ENCODE peak calls at places on chromosomes 4 and X, in seven cellular contexts. Q, M, E, C, J, N and A are unnamed samples.

GRCh38 chrX:15749642-15750610 is 11.9 kb downstream of the CA5B start:
- DNase-seq in Q (peak; percentile 53), M (no peak), E (peak; percentile 31), C (no peak), J (no peak), N (no peak), A (no peak)

GRCh38 chrX:50161143-50161542 is 39.7 kb downstream of the AKAP4 start:
- DNase-seq in Q (no peak), M (no peak), E (no peak), C (no peak), J (no peak), N (no peak), A (no peak)

GRCh38 chrX:22652596-22652995 is 347.2 kb upstream of the DDX53 start:
- DNase-seq in Q (no peak), M (peak; percentile 11), E (no peak), C (no peak), J (no peak), N (no peak), A (no peak)

GRCh38 chr4:90982787-90983186 is 855.6 kb downstream of the CCSER1 start:
- DNase-seq in Q (no peak), M (no peak), E (no peak), C (no peak), J (no peak), N (no peak), A (no peak)

GRCh38 chrX:41688835-41689234 is at the start of gene GPR34:
- DNase-seq in Q (peak; percentile 18), M (no peak), E (peak; percentile 32), C (no peak), J (no peak), N (no peak), A (no peak)

GRCh38 chr4:212438-213174 is 88.3 kb downstream of the ZNF718 start:
- DNase-seq in Q (no peak), M (peak; percentile 90), E (no peak), C (no peak), J (no peak), N (no peak), A (no peak)

GRCh38 chr4:158122501-158122900 is 50.3 kb downstream of the GASK1B start:
- DNase-seq in Q (no peak), M (no peak), E (no peak), C (no peak), J (no peak), N (no peak), A (no peak)

GRCh38 chrX:85619962-85620361 is 240.5 kb upstream of the POF1B start:
- DNase-seq in Q (no peak), M (no peak), E (no peak), C (no peak), J (no peak), N (no peak), A (no peak)

GRCh38 chrX:132505116-132505515 is 16.3 kb upstream of the MBNL3 start:
- DNase-seq in Q (no peak), M (no peak), E (no peak), C (no peak), J (no peak), N (no peak), A (no peak)

GRCh38 chr4:81527115-81527514 is 55.4 kb upstream of the RASGEF1B start:
- DNase-seq in Q (no peak), M (no peak), E (no peak), C (no peak), J (no peak), N (no peak), A (no peak)

GRCh38 chrX:136880003-136880451 is 498 bp downstream of the RBMX start:
- DNase-seq in Q (peak; percentile 53), M (peak; percentile 14), E (peak; percentile 22), C (peak; percentile 19), J (peak; percentile 70), N (peak; percentile 0), A (peak; percentile 45)

GRCh38 chr4:37970702-37971101 is 10.5 kb downstream of the PTTG2 start:
- DNase-seq in Q (peak; percentile 31), M (no peak), E (peak; percentile 58), C (peak; percentile 36), J (peak; percentile 69), N (peak; percentile 58), A (peak; percentile 47)

GRCh38 chrX:53817548-53817947 is 131.0 kb upstream of the HUWE1 start:
- DNase-seq in Q (no peak), M (no peak), E (no peak), C (no peak), J (no peak), N (no peak), A (no peak)

GRCh38 chr4:105126311-105127153 is 20.1 kb upstream of the TET2 start:
- DNase-seq in Q (no peak), M (no peak), E (no peak), C (no peak), J (no peak), N (no peak), A (no peak)

GRCh38 chrX:21770631-21771321 is 12.9 kb upstream of the SMPX start:
- DNase-seq in Q (no peak), M (no peak), E (no peak), C (no peak), J (no peak), N (no peak), A (no peak)